ENCODE peak calls at places on chromosome 1, in five cellular contexts. F is GM04504; S is kidney epithelial cell; I is stimulated activated CD8-positive, alpha-beta memory T cell treated with anti-CD3 and anti-CD28 coated beads, Interleukin-7, amount 100 ng/mL, for 4 hours; K is uterus. Y is an unnamed sample.

GRCh38 chr1:209490013-209490412 is 93.5 kb upstream of the CAMK1G start:
- DNase-seq in F (no peak), S (no peak), I (no peak), K (no peak), Y (no peak)

GRCh38 chr1:66642992-66643391 is 109.0 kb downstream of the SGIP1 start:
- DNase-seq in F (no peak), S (no peak), I (no peak), K (no peak), Y (no peak)

GRCh38 chr1:55060133-55060999 is 21.0 kb downstream of the PCSK9 start:
- DNase-seq in F (no peak), S (no peak), I (no peak), K (no peak), Y (no peak)

GRCh38 chr1:107897428-107898339 is 67.3 kb downstream of the VAV3 start:
- DNase-seq in F (no peak), S (no peak), I (peak), K (no peak), Y (no peak)

GRCh38 chr1:1302006-1302430 is 5.7 kb downstream of the ACAP3 start:
- DNase-seq in F (no peak), S (no peak), I (no peak), K (no peak), Y (no peak)

GRCh38 chr1:86084998-86085397 is 71.6 kb downstream of the COL24A1 start:
- DNase-seq in F (no peak), S (no peak), I (no peak), K (no peak), Y (no peak)

GRCh38 chr1:27868932-27869718 is 3.2 kb upstream of the THEMIS2 start:
- DNase-seq in F (no peak), S (no peak), I (peak), K (no peak), Y (no peak)

GRCh38 chr1:222247081-222247480 is 300.8 kb downstream of the HHIPL2 start:
- DNase-seq in F (no peak), S (no peak), I (no peak), K (no peak), Y (no peak)

GRCh38 chr1:186189156-186189555 is 185.9 kb downstream of the TPR start:
- DNase-seq in F (no peak), S (no peak), I (no peak), K (no peak), Y (no peak)

GRCh38 chr1:10561955-10562354 is 87.2 kb downstream of the PEX14 start:
- DNase-seq in F (no peak), S (no peak), I (no peak), K (no peak), Y (no peak)

GRCh38 chr1:205680073-205680851 is at the start of gene SLC45A3:
- DNase-seq in F (no peak), S (no peak), I (peak), K (no peak), Y (peak)

GRCh38 chr1:218273757-218274505 is 11.2 kb upstream of the RRP15 start:
- DNase-seq in F (no peak), S (no peak), I (no peak), K (no peak), Y (no peak)